ENCODE peak calls at places on chromosomes 3 and 15, in ten cellular contexts. F is GM23248, Q is AG08396, T is DMS153, O is iris pigment epithelial cell, N is D721Med, I is ovary, L is uterus, H is B cell, P is A549. C is an unnamed sample.

GRCh38 chr3:192597511-192597910 is 129.8 kb downstream of the FGF12 start:
- DNase-seq in H (no peak), F (no peak), I (no peak), P (no peak), O (no peak), T (no peak), N (no peak), L (no peak), Q (no peak), C (no peak)

GRCh38 chr3:28860307-28860706 is 420.6 kb upstream of the RBMS3 start:
- DNase-seq in O (no peak), P (no peak), I (no peak), N (no peak), Q (no peak), L (no peak), T (no peak), F (peak; percentile 48), H (no peak), C (no peak)

GRCh38 chr3:185988080-185988815 is 50.4 kb upstream of the TRA2B start:
- DNase-seq in P (no peak), O (no peak), I (no peak), N (no peak), H (no peak), F (peak; percentile 17), T (no peak), Q (no peak), L (no peak), C (no peak)

GRCh38 chr15:80464952-80465645 is 60.9 kb downstream of the ARNT2 start:
- DNase-seq in H (no peak), Q (no peak), I (no peak), F (no peak), T (peak; percentile 42), L (no peak), N (no peak), P (no peak), O (peak; percentile 71), C (no peak)

GRCh38 chr3:155019576-155019975 is 60.5 kb upstream of the MME start:
- DNase-seq in P (no peak), O (peak; percentile 62), H (no peak), T (no peak), F (peak; percentile 67), Q (peak; percentile 26), N (no peak), L (no peak), I (no peak), C (no peak)

GRCh38 chr3:134320749-134321148 is 53.5 kb downstream of the AMOTL2 start:
- DNase-seq in Q (no peak), I (no peak), H (no peak), N (no peak), O (peak; percentile 50), L (no peak), F (peak; percentile 74), T (no peak), P (no peak), C (no peak)

GRCh38 chr3:54122802-54123537 is 618 bp downstream of the CACNA2D3 start:
- DNase-seq in N (no peak), Q (no peak), F (no peak), O (no peak), P (no peak), I (peak; percentile 37), H (no peak), T (no peak), L (no peak), C (no peak)

GRCh38 chr3:30203301-30203700 is 403.1 kb upstream of the TGFBR2 start:
- DNase-seq in I (no peak), O (peak; percentile 71), H (no peak), Q (peak; percentile 5), N (no peak), P (no peak), T (no peak), F (peak; percentile 70), L (no peak), C (no peak)

GRCh38 chr15:79172032-79172481 is 81.5 kb upstream of the RASGRF1 start:
- DNase-seq in H (no peak), N (no peak), L (no peak), T (no peak), F (no peak), O (peak; percentile 18), Q (no peak), P (no peak), I (no peak), C (no peak)

GRCh38 chr3:128907706-128908445 is 28.5 kb downstream of the ACAD9 start:
- DNase-seq in L (no peak), H (no peak), F (no peak), I (no peak), Q (no peak), P (no peak), T (no peak), O (no peak), N (no peak), C (no peak)

GRCh38 chr3:47425383-47425778 is 44.6 kb downstream of the PTPN23 start:
- DNase-seq in P (no peak), F (no peak), I (no peak), L (no peak), Q (no peak), T (no peak), O (no peak), N (no peak), H (no peak), C (no peak)

GRCh38 chr15:31177936-31178335 is 76.4 kb upstream of the TRPM1 start:
- DNase-seq in P (no peak), H (no peak), O (no peak), I (no peak), N (no peak), T (no peak), Q (no peak), F (no peak), L (no peak), C (no peak)

GRCh38 chr15:43957724-43958123 is 130.9 kb downstream of the WDR76 start:
- DNase-seq in T (no peak), L (no peak), P (no peak), F (no peak), O (no peak), N (no peak), I (no peak), H (no peak), Q (no peak), C (no peak)

GRCh38 chr3:57805674-57806073 is 49.6 kb downstream of the SLMAP start:
- DNase-seq in Q (peak; percentile 55), H (no peak), T (no peak), I (no peak), L (no peak), O (peak; percentile 84), F (peak; percentile 88), N (no peak), P (peak; percentile 84), C (no peak)

GRCh38 chr3:195129644-195130492 is 141.1 kb downstream of the XXYLT1 start:
- DNase-seq in O (peak; percentile 79), L (no peak), T (no peak), P (no peak), N (no peak), H (peak; percentile 73), F (no peak), I (no peak), Q (no peak), C (no peak)

GRCh38 chr3:123027292-123028232 is at the start of gene SEMA5B:
- DNase-seq in I (peak; percentile 50), Q (peak; percentile 55), T (no peak), L (peak; percentile 40), P (peak; percentile 29), N (peak; percentile 67), F (peak; percentile 59), H (peak; percentile 61), O (peak; percentile 23), C (no peak)

GRCh38 chr3:111831840-111832239 is 27.2 kb upstream of the PHLDB2 start:
- DNase-seq in P (no peak), Q (no peak), I (no peak), T (no peak), H (no peak), O (peak; percentile 63), N (no peak), F (peak; percentile 16), L (no peak), C (no peak)

GRCh38 chr3:46416134-46417119 is 9.4 kb downstream of the CCRL2 start:
- DNase-seq in P (no peak), I (no peak), H (no peak), F (no peak), Q (no peak), T (peak; percentile 4), L (no peak), N (no peak), O (peak; percentile 40), C (peak; percentile 49)

GRCh38 chr3:156518726-156519125 is 36.2 kb downstream of the SSR3 start:
- DNase-seq in L (no peak), I (no peak), O (no peak), P (no peak), F (peak; percentile 79), H (no peak), Q (no peak), T (no peak), N (no peak), C (no peak)

GRCh38 chr15:95371664-95372063 is 958.8 kb upstream of the NR2F2 start:
- DNase-seq in T (no peak), F (peak; percentile 26), O (peak; percentile 61), N (no peak), I (no peak), P (peak; percentile 16), H (no peak), L (no peak), Q (no peak), C (no peak)

GRCh38 chr3:105686324-105686897 is 182.4 kb downstream of the CBLB start:
- DNase-seq in T (no peak), F (peak; percentile 74), O (peak; percentile 47), L (no peak), H (peak; percentile 34), N (no peak), I (no peak), P (peak; percentile 16), Q (peak; percentile 13), C (no peak)

GRCh38 chr3:43754316-43754715 is 63.6 kb downstream of the ABHD5 start:
- DNase-seq in P (no peak), I (no peak), T (no peak), L (no peak), O (no peak), F (peak; percentile 56), H (no peak), N (no peak), Q (no peak), C (no peak)